ENCODE peak calls at places on chromosome 15, in six cellular contexts. X is sigmoid colon, T is heart left ventricle, H is IMR-90, G is fibroblast of pulmonary artery, P is dorsolateral prefrontal cortex. F is an unnamed sample.

GRCh38 chr15:49436786-49437185 is 13.7 kb downstream of the FGF7 start:
- DNase-seq in X (no peak), T (no peak), H (peak), G (no peak), P (no peak), F (no peak)

GRCh38 chr15:90839187-90840071 is 29.0 kb upstream of the FURIN start:
- DNase-seq in X (no peak), T (no peak), H (peak), G (peak), P (no peak), F (peak)

GRCh38 chr15:58159827-58160386 is 21.7 kb downstream of the AQP9 start:
- DNase-seq in X (no peak), T (no peak), H (no peak), G (no peak), P (no peak), F (no peak)

GRCh38 chr15:57134877-57135276 is 216.4 kb downstream of the TCF12 start:
- DNase-seq in X (no peak), T (no peak), H (no peak), G (peak), P (no peak), F (no peak)

GRCh38 chr15:53586815-53587214 is 172.6 kb downstream of the WDR72 start:
- DNase-seq in X (peak), T (no peak), H (no peak), G (peak), P (peak), F (peak)

GRCh38 chr15:20357139-20358065 is 184.2 kb downstream of the GOLGA6L6 start:
- DNase-seq in X (peak), T (peak), H (no peak), G (no peak), P (peak), F (no peak)

GRCh38 chr15:84832446-84833040 is 15.4 kb downstream of the ALPK3 start:
- DNase-seq in X (no peak), T (no peak), H (no peak), G (no peak), P (no peak), F (no peak)

GRCh38 chr15:78396976-78397375 is 41.0 kb upstream of the IREB2 start:
- DNase-seq in X (peak), T (peak), H (peak), G (peak), P (peak), F (peak)

GRCh38 chr15:87873501-87873900 is 383.0 kb downstream of the NTRK3 start:
- DNase-seq in X (no peak), T (no peak), H (peak), G (peak), P (no peak), F (no peak)

GRCh38 chr15:78642341-78642740 is 1.3 kb upstream of the CHRNB4 start:
- DNase-seq in X (no peak), T (no peak), H (no peak), G (no peak), P (no peak), F (no peak)

GRCh38 chr15:22979699-22980188 is 424 bp downstream of the CYFIP1 start:
- DNase-seq in X (peak), T (peak), H (peak), G (peak), P (no peak), F (peak)

GRCh38 chr15:38688761-38689160 is 124.1 kb upstream of the RASGRP1 start:
- DNase-seq in X (no peak), T (no peak), H (no peak), G (no peak), P (no peak), F (no peak)

GRCh38 chr15:70109522-70109921 is 11.8 kb upstream of the TLE3 start:
- DNase-seq in X (no peak), T (no peak), H (no peak), G (no peak), P (no peak), F (no peak)

GRCh38 chr15:57158589-57158988 is 217.7 kb upstream of the CGNL1 start:
- DNase-seq in X (no peak), T (peak), H (peak), G (no peak), P (peak), F (no peak)

GRCh38 chr15:71125831-71126453 is 10.7 kb downstream of the THSD4 start:
- DNase-seq in X (no peak), T (no peak), H (peak), G (no peak), P (no peak), F (no peak)

GRCh38 chr15:36161781-36162212 is 417.6 kb upstream of the CDIN1 start:
- DNase-seq in X (peak), T (peak), H (no peak), G (peak), P (no peak), F (no peak)

GRCh38 chr15:58407366-58407765 is 24.4 kb upstream of the LIPC start:
- DNase-seq in X (no peak), T (no peak), H (no peak), G (no peak), P (peak), F (no peak)

GRCh38 chr15:31300208-31300661 is 26.4 kb upstream of the KLF13 start:
- DNase-seq in X (peak), T (no peak), H (no peak), G (no peak), P (peak), F (no peak)

GRCh38 chr15:72474466-72474911 is 359 bp downstream of the ARIH1 start:
- DNase-seq in X (no peak), T (no peak), H (no peak), G (no peak), P (peak), F (no peak)

GRCh38 chr15:49235446-49236207 is 65.6 kb downstream of the GALK2 start:
- DNase-seq in X (peak), T (peak), H (peak), G (peak), P (peak), F (peak)

GRCh38 chr15:99090011-99090699 is 14.7 kb upstream of the SYNM start:
- DNase-seq in X (no peak), T (no peak), H (peak), G (no peak), P (no peak), F (peak)

DNA sequence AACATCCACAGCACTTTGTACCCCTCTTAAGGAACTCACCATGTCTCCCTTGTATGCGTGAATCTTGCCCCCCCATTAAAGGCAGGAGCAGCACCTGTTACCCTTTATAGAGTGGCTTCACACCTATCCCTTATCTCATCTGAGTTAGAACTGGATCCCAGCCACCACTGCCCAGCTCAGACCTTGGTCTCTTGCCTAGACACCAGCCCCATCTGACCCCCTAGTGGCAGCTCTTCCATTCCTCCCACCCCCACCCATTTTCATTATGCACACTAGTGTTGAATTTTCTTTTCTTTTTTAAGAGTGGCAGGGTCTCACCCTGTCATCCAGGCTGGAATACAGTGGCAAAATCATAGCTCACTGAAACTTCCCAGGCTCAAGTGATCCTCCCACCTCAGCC is 3.2 kb upstream of the ZFYVE19 start:
- DNase-seq in X (no peak), T (no peak), H (no peak), G (no peak), P (no peak), F (no peak)
- TF ChIP-seq CTCF in X (no peak), T (no peak), H (no peak), G (no peak), P (no peak), F (no peak)

GRCh38 chr15:67520976-67521769 is at the start of gene C15orf61:
- DNase-seq in X (peak), T (peak), H (peak), G (peak), P (peak), F (peak)
- TF ChIP-seq CTCF in X (no peak), T (peak), H (no peak), G (no peak), P (peak), F (no peak)

GRCh38 chr15:33700695-33701303 is 267.5 kb upstream of the CHRM5 start:
- DNase-seq in X (peak), T (peak), H (peak), G (peak), P (peak), F (peak)

GRCh38 chr15:33699145-33699544 is 269.2 kb upstream of the CHRM5 start:
- DNase-seq in X (no peak), T (no peak), H (no peak), G (no peak), P (no peak), F (no peak)

GRCh38 chr15:33698128-33698527 is 270.2 kb upstream of the CHRM5 start:
- DNase-seq in X (no peak), T (no peak), H (no peak), G (no peak), P (no peak), F (no peak)

GRCh38 chr15:33699691-33700447 is 268.4 kb upstream of the CHRM5 start:
- DNase-seq in X (no peak), T (no peak), H (peak), G (peak), P (no peak), F (no peak)

DNA sequence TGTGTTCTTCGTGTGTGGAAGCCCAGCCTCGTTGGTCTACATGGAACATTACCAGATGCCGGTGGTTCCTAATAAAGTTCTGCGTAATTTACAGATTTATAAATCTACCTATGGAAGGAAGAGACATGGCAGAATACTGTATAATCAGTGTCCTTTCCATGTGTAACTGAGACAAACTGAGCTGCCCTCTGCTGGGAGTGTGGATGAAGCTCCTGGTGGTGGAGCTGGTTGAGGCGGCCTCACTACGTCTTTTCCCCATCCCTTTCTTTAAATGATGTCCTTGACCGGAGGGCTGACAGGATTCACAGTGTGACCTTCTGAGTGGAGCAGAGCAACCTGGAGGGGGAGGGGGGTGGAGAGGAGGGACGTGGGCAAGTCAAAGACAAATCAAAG is 267.0 kb upstream of the CHRM5 start:
- DNase-seq in X (no peak), T (no peak), H (no peak), G (no peak), P (no peak), F (no peak)
- TF ChIP-seq CTCF in X (no peak), T (no peak), H (no peak), G (peak), P (no peak), F (no peak)

GRCh38 chr15:75452364-75452967 is 976 bp upstream of the SIN3A start:
- DNase-seq in X (peak), T (peak), H (peak), G (peak), P (peak), F (peak)

GRCh38 chr15:75451674-75452363 is at the start of gene SIN3A:
- DNase-seq in X (peak), T (peak), H (peak), G (peak), P (peak), F (peak)

GRCh38 chr15:75453703-75454470 is 2.4 kb upstream of the SIN3A start:
- DNase-seq in X (peak), T (peak), H (peak), G (peak), P (peak), F (peak)

GRCh38 chr15:75454471-75455418 is 3.3 kb upstream of the SIN3A start:
- DNase-seq in X (peak), T (peak), H (no peak), G (peak), P (peak), F (peak)

GRCh38 chr15:75452968-75453702 is 1.6 kb upstream of the SIN3A start:
- DNase-seq in X (peak), T (peak), H (no peak), G (peak), P (peak), F (peak)
- TF ChIP-seq CTCF in X (no peak), T (no peak), H (peak), G (no peak), P (no peak), F (peak)

F was measured in transverse colon.